ENCODE peak calls at places on chromosomes 1 and 21, in five cellular contexts. G is heart left ventricle, C is HCT116, L is K562, E is body of pancreas. I is an unnamed sample.
A peak's percentile ranks its signal among the peaks of the same experiment; 100 is the strongest.

GRCh38 chr1:208791458-208791857 is 547.3 kb upstream of the PLXNA2 start:
- ATAC-seq in E (no peak), L (no peak), G (no peak), C (no peak), I (no peak)

GRCh38 chr1:229640455-229640854 is 14.4 kb downstream of the URB2 start:
- ATAC-seq in C (no peak), L (no peak), E (no peak), G (peak; percentile 34), I (no peak)

GRCh38 chr1:229643996-229644748 is 18.1 kb downstream of the URB2 start:
- ATAC-seq in L (no peak), G (no peak), C (no peak), E (no peak), I (no peak)

GRCh38 chr1:244840219-244840794 is 4.8 kb downstream of the COX20 start:
- ATAC-seq in E (no peak), L (no peak), C (no peak), G (no peak), I (no peak)

GRCh38 chr1:31703431-31704260 is at the start of gene COL16A1:
- ATAC-seq in L (peak; percentile 16), C (no peak), G (peak; percentile 67), E (peak; percentile 24), I (peak; percentile 75)

GRCh38 chr21:43702785-43703067 is 16.2 kb upstream of the PDXK start:
- ATAC-seq in G (peak; percentile 49), E (peak; percentile 20), L (no peak), C (no peak), I (no peak)

GRCh38 chr1:94636625-94637024 is 95.1 kb upstream of the F3 start:
- ATAC-seq in E (peak; percentile 18), L (no peak), C (no peak), G (no peak), I (peak; percentile 83)

GRCh38 chr1:25998075-25998761 is 355 bp upstream of the PAFAH2 start:
- ATAC-seq in C (peak; percentile 99), G (peak; percentile 100), L (peak; percentile 97), E (peak; percentile 99), I (peak; percentile 99)

GRCh38 chr1:89260575-89261275 is 11.9 kb downstream of the GBP5 start:
- ATAC-seq in C (no peak), L (no peak), E (no peak), G (peak; percentile 89), I (peak; percentile 70)

GRCh38 chr1:219304227-219305226 is 130.8 kb downstream of the LYPLAL1 start:
- ATAC-seq in E (no peak), L (no peak), G (peak; percentile 78), C (no peak), I (no peak)

GRCh38 chr1:22639286-22639685 is 2.9 kb downstream of the C1QA start:
- ATAC-seq in C (peak; percentile 47), E (no peak), G (no peak), L (peak; percentile 86), I (no peak)

GRCh38 chr1:1545946-1546737 is 5.7 kb upstream of the TMEM240 start:
- ATAC-seq in L (no peak), G (no peak), C (no peak), E (no peak), I (no peak)

GRCh38 chr1:115069186-115069585 is 20.1 kb downstream of the TSPAN2 start:
- ATAC-seq in G (no peak), L (no peak), C (no peak), E (peak; percentile 22), I (peak; percentile 72)

GRCh38 chr1:157700305-157700704 is 264 bp downstream of the FCRL3 start:
- ATAC-seq in E (no peak), C (no peak), L (no peak), G (no peak), I (no peak)

GRCh38 chr21:44872266-44872567 is 1.3 kb downstream of the PTTG1IP start:
- ATAC-seq in C (no peak), G (no peak), L (peak; percentile 6), E (no peak), I (no peak)

GRCh38 chr21:44874497-44875331 is 1.2 kb upstream of the PTTG1IP start:
- ATAC-seq in L (no peak), G (peak; percentile 25), C (no peak), E (peak; percentile 12), I (peak; percentile 23)

GRCh38 chr21:44874240-44874496 is 678 bp upstream of the PTTG1IP start:
- ATAC-seq in L (no peak), E (no peak), G (no peak), C (no peak), I (no peak)

GRCh38 chr21:44872568-44873355 is 728 bp downstream of the PTTG1IP start:
- ATAC-seq in C (peak; percentile 2), E (no peak), G (peak; percentile 2), L (peak; percentile 6), I (no peak)

DNA sequence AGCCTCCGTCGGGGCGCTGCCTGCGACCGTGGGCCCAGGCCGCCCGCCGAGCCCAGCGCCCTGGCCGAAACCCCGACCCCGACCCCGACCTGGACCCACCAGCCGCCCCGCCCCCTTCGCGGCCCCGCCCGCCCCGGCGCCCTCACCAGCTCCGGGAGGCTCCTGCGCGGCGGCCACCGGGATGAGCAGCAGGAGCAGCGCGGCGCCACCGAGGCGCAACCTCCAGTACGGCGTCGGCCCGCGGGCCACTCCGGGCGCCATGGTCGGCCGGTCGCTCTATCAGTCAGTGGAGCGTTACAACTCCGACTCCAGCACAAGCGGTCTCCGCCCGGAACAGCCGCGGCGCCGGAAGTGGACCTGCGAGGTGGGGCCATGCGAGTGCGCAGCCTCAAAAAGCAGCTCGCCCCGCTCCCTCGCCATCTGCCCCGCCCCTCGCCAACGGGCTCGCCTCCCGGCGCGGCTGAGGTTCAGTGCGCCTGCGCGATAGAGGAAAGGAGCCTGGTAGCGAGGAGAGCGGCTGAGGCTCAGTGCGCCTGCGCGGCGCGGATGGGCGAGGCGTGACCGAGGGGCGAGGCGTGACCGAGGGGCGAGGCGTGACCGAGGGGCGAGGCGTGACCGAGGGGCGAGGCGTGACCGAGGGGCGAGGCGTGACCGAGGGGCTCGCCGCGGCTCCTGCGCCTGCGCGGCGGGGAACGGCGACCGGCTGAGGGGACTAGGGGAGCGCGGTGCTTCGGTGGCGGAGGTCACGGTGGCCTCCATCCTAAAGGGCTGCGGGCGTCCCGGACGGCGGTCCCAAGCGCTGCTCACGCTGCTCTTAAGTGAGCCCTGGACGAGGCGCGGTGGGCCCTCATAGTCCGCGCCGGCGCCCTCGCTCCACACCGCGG is at the start of gene PTTG1IP:
- ATAC-seq in G (peak; percentile 86), E (peak; percentile 91), C (peak; percentile 77), L (peak; percentile 85), I (peak; percentile 87)
- TF ChIP-seq POLR2A in G (peak; percentile 92), E (peak; percentile 74), C (peak; percentile 50), L (peak; percentile 78), I (peak; percentile 73)

GRCh38 chr1:153929981-153930948 is 7.5 kb upstream of the GATAD2B start:
- ATAC-seq in G (no peak), E (no peak), C (peak; percentile 55), L (no peak), I (no peak)

GRCh38 chr1:153932593-153933131 is 9.9 kb upstream of the GATAD2B start:
- ATAC-seq in G (no peak), E (no peak), L (no peak), C (no peak), I (no peak)

GRCh38 chr1:153933955-153934354 is 11.2 kb upstream of the GATAD2B start:
- ATAC-seq in E (no peak), G (no peak), C (no peak), L (no peak), I (no peak)

GRCh38 chr1:153933420-153933819 is 10.6 kb upstream of the GATAD2B start:
- ATAC-seq in G (no peak), C (no peak), L (no peak), E (no peak), I (no peak)

GRCh38 chr1:153932071-153932592 is 9.4 kb upstream of the GATAD2B start:
- ATAC-seq in L (no peak), C (no peak), G (no peak), E (no peak), I (no peak)
- TF ChIP-seq POLR2A in L (no peak), C (no peak), G (no peak), E (no peak), I (no peak)

DNA sequence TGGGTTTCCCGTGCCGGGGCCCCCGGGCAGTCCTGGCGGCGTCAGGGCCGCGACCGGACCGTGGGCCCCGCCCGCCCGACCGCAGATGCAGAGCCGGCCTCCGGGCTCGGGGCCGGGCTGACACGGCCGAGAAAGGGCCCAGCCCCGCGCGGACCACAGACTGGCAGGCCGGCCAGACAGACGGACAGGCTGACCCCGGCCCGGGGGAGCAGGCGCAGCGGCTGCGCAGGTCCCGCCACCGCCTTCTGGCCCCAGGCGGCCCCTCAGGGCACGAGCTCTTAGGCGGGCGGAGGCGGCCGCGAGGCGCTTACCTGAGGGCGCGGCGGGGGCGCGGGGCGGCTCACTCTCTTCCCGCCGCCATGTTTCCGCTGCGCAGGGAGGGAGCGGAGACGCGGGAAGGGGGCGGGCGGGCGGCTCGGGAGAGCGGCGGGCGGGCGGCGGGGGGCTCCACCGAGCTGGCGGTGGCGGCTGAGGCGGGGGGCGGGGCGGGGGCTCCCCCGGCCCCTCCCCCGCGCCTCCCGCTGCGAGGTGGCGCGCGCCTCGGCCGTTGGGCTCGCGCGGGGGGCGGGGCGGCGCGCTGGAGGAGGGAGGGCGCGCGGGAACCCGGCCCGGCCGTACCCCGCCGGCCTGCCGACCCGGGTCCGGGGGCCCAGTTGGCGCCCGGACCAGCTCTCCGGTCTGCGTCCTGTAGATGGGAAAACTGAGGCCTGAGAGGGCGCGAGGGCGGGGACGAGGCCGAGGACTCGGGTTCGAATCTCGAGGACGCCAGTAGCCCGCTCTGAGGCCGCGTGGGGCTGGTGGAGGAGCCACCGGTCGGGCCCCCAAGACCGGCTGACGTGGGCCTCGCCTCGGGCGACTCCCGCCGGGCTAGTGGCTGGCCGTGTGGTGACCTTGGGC is at the start of gene SCMH1:
- ATAC-seq in L (peak; percentile 79), G (peak; percentile 36), E (peak; percentile 66), C (peak; percentile 68), I (peak; percentile 77)
- TF ChIP-seq POLR2A in L (peak; percentile 73), G (no peak), E (peak; percentile 43), C (no peak), I (no peak)

DNA sequence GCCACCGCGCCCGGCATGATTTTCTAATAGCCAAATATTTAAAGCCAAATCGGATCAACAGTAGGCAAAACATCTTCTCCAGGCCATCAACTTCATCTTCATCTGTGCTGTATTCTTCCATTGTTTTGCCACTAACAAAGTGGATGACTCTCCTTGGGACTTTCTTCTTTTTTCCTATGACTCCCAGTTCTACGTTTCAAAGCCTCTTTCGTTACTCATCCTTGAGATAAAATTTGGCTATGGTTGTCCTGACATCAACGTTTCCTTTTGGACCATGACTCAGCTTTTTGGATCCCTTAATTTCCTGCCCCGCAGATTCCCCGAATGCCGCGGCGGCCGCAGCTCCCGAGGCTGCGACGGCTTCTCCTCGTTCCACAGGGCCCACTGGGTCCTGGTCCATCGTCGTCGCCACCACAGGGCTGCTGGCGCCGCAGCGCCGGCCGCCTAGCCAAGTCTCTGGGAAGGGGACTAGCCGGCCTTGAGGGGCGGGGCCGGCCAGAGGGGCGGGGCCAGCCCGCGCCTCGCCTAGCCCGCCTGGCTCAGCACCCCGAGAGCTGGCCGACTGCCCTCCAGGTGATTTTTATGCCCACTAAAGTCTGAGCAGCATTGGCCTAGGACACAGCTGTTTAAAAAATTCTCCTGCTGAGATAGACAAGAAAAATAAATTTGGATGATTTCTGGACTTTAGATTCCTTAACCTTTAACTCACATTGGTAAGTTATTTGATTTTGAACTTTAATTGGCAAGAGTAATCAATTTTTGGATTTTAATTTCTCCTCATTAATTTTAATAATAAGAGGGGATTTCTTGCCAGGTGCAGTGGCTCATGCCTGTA is 93.9 kb downstream of the ADCY10 start:
- ATAC-seq in G (peak; percentile 98), C (peak; percentile 97), E (peak; percentile 89), L (peak; percentile 94), I (peak; percentile 93)
- TF ChIP-seq POLR2A in G (peak; percentile 60), C (no peak), E (no peak), L (peak; percentile 74), I (no peak)

I was measured in gastroesophageal sphincter.